ENCODE peak calls at places on chromosomes 12 and 14, in ten cellular contexts. Z, J, W, U, E, T, C, F, D and I are unnamed samples.
A peak's percentile ranks its signal among the peaks of the same experiment; 100 is the strongest.

GRCh38 chr14:76123426-76124095 is 28.2 kb upstream of the GPATCH2L start:
- DNase-seq in Z (no peak), J (no peak), W (no peak), U (no peak), E (no peak), T (no peak), C (no peak), F (no peak), D (no peak), I (no peak)

GRCh38 chr12:131454418-131455217 is 256.3 kb upstream of the SFSWAP start:
- DNase-seq in Z (no peak), J (peak; percentile 42), W (peak; percentile 21), U (no peak), E (peak; percentile 83), T (no peak), C (peak; percentile 54), F (peak; percentile 66), D (peak; percentile 5), I (peak; percentile 74)

GRCh38 chr12:105820407-105821140 is 318.2 kb downstream of the NUAK1 start:
- DNase-seq in Z (peak; percentile 77), J (no peak), W (no peak), U (peak; percentile 60), E (no peak), T (peak; percentile 64), C (peak; percentile 86), F (no peak), D (peak; percentile 59), I (no peak)

GRCh38 chr14:91230363-91231035 is 14.0 kb downstream of the GPR68 start:
- DNase-seq in Z (peak; percentile 53), J (no peak), W (no peak), U (no peak), E (no peak), T (no peak), C (no peak), F (no peak), D (peak; percentile 56), I (no peak)

GRCh38 chr12:11577658-11578260 is 71.7 kb upstream of the ETV6 start:
- DNase-seq in Z (no peak), J (no peak), W (no peak), U (no peak), E (no peak), T (no peak), C (no peak), F (no peak), D (peak; percentile 11), I (no peak)

GRCh38 chr14:30966415-30967363 is 58.8 kb upstream of the AP4S1 start:
- DNase-seq in Z (peak; percentile 68), J (no peak), W (no peak), U (no peak), E (no peak), T (no peak), C (no peak), F (no peak), D (no peak), I (no peak)

GRCh38 chr14:91255820-91256219 is 11.3 kb upstream of the GPR68 start:
- DNase-seq in Z (no peak), J (no peak), W (no peak), U (no peak), E (no peak), T (no peak), C (no peak), F (no peak), D (no peak), I (no peak)

GRCh38 chr12:98126637-98127335 is 388.6 kb upstream of the TMPO start:
- DNase-seq in Z (no peak), J (no peak), W (no peak), U (no peak), E (no peak), T (no peak), C (no peak), F (no peak), D (no peak), I (peak; percentile 20)

GRCh38 chr12:108090107-108090899 is 38.8 kb upstream of the WSCD2 start:
- DNase-seq in Z (no peak), J (no peak), W (no peak), U (no peak), E (peak; percentile 14), T (no peak), C (no peak), F (no peak), D (no peak), I (no peak)

GRCh38 chr14:69956970-69957369 is 77.8 kb downstream of the SMOC1 start:
- DNase-seq in Z (no peak), J (no peak), W (no peak), U (no peak), E (no peak), T (no peak), C (no peak), F (no peak), D (no peak), I (no peak)

GRCh38 chr14:61186341-61186740 is 94.8 kb downstream of the TMEM30B start:
- DNase-seq in Z (no peak), J (no peak), W (no peak), U (no peak), E (no peak), T (no peak), C (no peak), F (no peak), D (no peak), I (no peak)

GRCh38 chr12:44372259-44372658 is 503.9 kb downstream of the NELL2 start:
- DNase-seq in Z (peak; percentile 1), J (no peak), W (peak; percentile 3), U (no peak), E (no peak), T (no peak), C (no peak), F (no peak), D (peak; percentile 75), I (no peak)

GRCh38 chr12:131458931-131459575 is 251.8 kb upstream of the SFSWAP start:
- DNase-seq in Z (no peak), J (no peak), W (no peak), U (no peak), E (no peak), T (no peak), C (no peak), F (no peak), D (no peak), I (no peak)

DNA sequence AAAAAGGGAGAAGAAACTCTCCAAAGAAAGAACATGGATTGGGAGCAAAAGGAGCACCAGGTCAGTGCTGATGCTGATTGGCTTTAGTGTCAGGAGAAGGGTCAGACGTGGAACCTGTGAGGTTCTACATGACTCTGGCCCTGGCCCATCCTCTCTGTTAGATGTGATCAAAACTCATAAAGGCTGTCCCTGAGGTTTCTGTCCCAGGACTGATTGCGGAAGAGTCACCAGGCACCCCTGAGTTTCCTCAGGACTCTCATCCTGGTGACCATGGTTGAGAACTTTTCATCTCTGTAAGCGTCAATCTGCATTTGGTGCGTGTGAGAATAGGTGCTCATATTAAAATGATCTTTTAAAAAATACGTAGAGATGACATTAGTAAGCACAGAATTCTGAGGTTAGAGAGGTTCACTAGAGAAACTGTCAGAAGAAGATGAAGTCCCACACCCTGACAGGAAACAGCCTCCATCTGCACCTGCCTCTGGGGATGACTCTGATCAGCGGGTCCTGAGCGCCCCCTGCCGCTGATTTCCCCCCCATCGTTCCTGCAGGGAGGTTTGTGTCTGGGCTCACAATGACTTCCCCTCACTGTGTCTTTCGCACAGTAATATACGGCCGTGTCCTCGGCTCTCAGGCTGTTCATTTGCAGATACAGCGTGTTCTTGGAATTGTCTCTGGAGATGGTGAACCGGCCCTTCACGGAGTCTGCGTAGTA is 741.8 kb downstream of the TMEM121 start:
- DNase-seq in Z (no peak), J (peak; percentile 35), W (peak; percentile 6), U (no peak), E (peak; percentile 74), T (no peak), C (no peak), F (no peak), D (no peak), I (no peak)
- TF ChIP-seq CTCF in Z (no peak), J (peak; percentile 82), W (peak; percentile 53), U (no peak), E (peak; percentile 74), T (no peak), C (no peak), F (no peak), D (no peak), I (no peak)

GRCh38 chr14:94175403-94176146 is 1.5 kb downstream of the PPP4R4 start:
- DNase-seq in Z (no peak), J (no peak), W (no peak), U (no peak), E (no peak), T (no peak), C (no peak), F (no peak), D (no peak), I (no peak)
- TF ChIP-seq CTCF in Z (no peak), J (no peak), W (no peak), U (no peak), E (no peak), T (no peak), C (no peak), F (no peak), D (no peak), I (no peak)

DNA sequence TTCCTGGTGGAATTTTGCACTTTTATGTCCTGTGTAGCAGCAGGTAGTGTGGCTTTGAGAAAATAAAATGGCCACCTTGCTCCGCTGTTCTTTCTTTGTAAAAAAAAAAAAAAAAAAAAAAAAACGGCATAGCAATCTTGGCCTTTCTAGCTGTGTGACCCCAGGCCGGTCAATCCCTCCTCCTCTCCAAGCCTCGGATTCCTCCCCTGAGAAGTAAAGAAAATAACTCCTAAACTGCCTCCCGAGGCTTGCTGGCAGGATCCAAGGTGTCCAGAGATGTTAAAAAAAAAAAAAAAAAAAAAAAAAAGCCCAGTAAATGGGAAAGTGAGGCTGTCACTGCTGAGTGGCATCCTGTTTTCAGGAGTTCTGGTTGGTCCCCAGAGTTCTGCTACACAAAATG is 23.9 kb upstream of the MAP1LC3B2 start:
- DNase-seq in Z (no peak), J (no peak), W (no peak), U (no peak), E (no peak), T (no peak), C (no peak), F (no peak), D (no peak), I (no peak)
- TF ChIP-seq CTCF in Z (no peak), J (no peak), W (no peak), U (no peak), E (no peak), T (no peak), C (no peak), F (no peak), D (no peak), I (no peak)

GRCh38 chr12:9252256-9252655 is 44.1 kb upstream of the PZP start:
- DNase-seq in Z (no peak), J (no peak), W (no peak), U (no peak), E (no peak), T (no peak), C (no peak), F (no peak), D (no peak), I (no peak)

GRCh38 chr12:9255837-9256236 is 47.6 kb upstream of the PZP start:
- DNase-seq in Z (no peak), J (no peak), W (no peak), U (no peak), E (no peak), T (no peak), C (no peak), F (no peak), D (no peak), I (no peak)

GRCh38 chr12:9256341-9256740 is 48.1 kb upstream of the PZP start:
- DNase-seq in Z (no peak), J (no peak), W (no peak), U (no peak), E (no peak), T (no peak), C (no peak), F (no peak), D (no peak), I (no peak)

GRCh38 chr12:9256758-9257405 is 48.7 kb upstream of the PZP start:
- DNase-seq in Z (no peak), J (no peak), W (no peak), U (no peak), E (no peak), T (no peak), C (no peak), F (no peak), D (no peak), I (no peak)

GRCh38 chr12:9253464-9253863 is 45.3 kb upstream of the PZP start:
- DNase-seq in Z (no peak), J (no peak), W (no peak), U (no peak), E (no peak), T (no peak), C (no peak), F (no peak), D (no peak), I (no peak)
- TF ChIP-seq CTCF in Z (no peak), J (no peak), W (no peak), U (no peak), E (no peak), T (no peak), C (no peak), F (no peak), D (no peak), I (no peak)